ENCODE peak calls at places on chromosomes 5 and 9, in eight cellular contexts. One of them, this sample, is unnamed.

GRCh38 chr5:73985145-73985544 is 359.1 kb downstream of the ARHGEF28 start:
- DNase-seq in suprapubic skin: no peak
- DNase-seq in GM23338: peak
- DNase-seq in Panc1: no peak
- DNase-seq in HCT116: peak
- DNase-seq in endothelial cell of umbilical vein: peak
- DNase-seq in stomach: no peak
- DNase-seq in HepG2: peak
- DNase-seq in this sample: no peak

GRCh38 chr5:166401391-166401790 is 1890.1 kb upstream of the WWC1 start:
- DNase-seq in suprapubic skin: no peak
- DNase-seq in GM23338: peak
- DNase-seq in Panc1: no peak
- DNase-seq in HCT116: no peak
- DNase-seq in endothelial cell of umbilical vein: no peak
- DNase-seq in stomach: no peak
- DNase-seq in HepG2: no peak
- DNase-seq in this sample: no peak

GRCh38 chr9:6538666-6539071 is 106.9 kb downstream of the GLDC start:
- DNase-seq in suprapubic skin: no peak
- DNase-seq in GM23338: no peak
- DNase-seq in Panc1: no peak
- DNase-seq in HCT116: no peak
- DNase-seq in endothelial cell of umbilical vein: no peak
- DNase-seq in stomach: no peak
- DNase-seq in HepG2: no peak
- DNase-seq in this sample: no peak

GRCh38 chr5:103360475-103360874 is 101.9 kb downstream of the MACIR start:
- DNase-seq in suprapubic skin: no peak
- DNase-seq in GM23338: no peak
- DNase-seq in Panc1: no peak
- DNase-seq in HCT116: no peak
- DNase-seq in endothelial cell of umbilical vein: no peak
- DNase-seq in stomach: no peak
- DNase-seq in HepG2: no peak
- DNase-seq in this sample: no peak

GRCh38 chr9:83424831-83425230 is 113.4 kb downstream of the FRMD3 start:
- DNase-seq in suprapubic skin: no peak
- DNase-seq in GM23338: no peak
- DNase-seq in Panc1: no peak
- DNase-seq in HCT116: no peak
- DNase-seq in endothelial cell of umbilical vein: no peak
- DNase-seq in stomach: no peak
- DNase-seq in HepG2: no peak
- DNase-seq in this sample: no peak

GRCh38 chr9:121350993-121351561 is 19.0 kb downstream of the STOM start:
- DNase-seq in suprapubic skin: peak
- DNase-seq in GM23338: no peak
- DNase-seq in Panc1: no peak
- DNase-seq in HCT116: peak
- DNase-seq in endothelial cell of umbilical vein: peak
- DNase-seq in stomach: peak
- DNase-seq in HepG2: no peak
- DNase-seq in this sample: no peak

GRCh38 chr5:139131062-139131856 is 66.9 kb downstream of the SIL1 start:
- DNase-seq in suprapubic skin: no peak
- DNase-seq in GM23338: peak
- DNase-seq in Panc1: no peak
- DNase-seq in HCT116: no peak
- DNase-seq in endothelial cell of umbilical vein: no peak
- DNase-seq in stomach: peak
- DNase-seq in HepG2: no peak
- DNase-seq in this sample: no peak

GRCh38 chr5:160438316-160439204 is 16.9 kb downstream of the PTTG1 start:
- DNase-seq in suprapubic skin: no peak
- DNase-seq in GM23338: peak
- DNase-seq in Panc1: peak
- DNase-seq in HCT116: peak
- DNase-seq in endothelial cell of umbilical vein: peak
- DNase-seq in stomach: peak
- DNase-seq in HepG2: peak
- DNase-seq in this sample: peak

GRCh38 chr9:129624168-129624759 is 1.7 kb upstream of the NTMT1 start:
- DNase-seq in suprapubic skin: no peak
- DNase-seq in GM23338: peak
- DNase-seq in Panc1: no peak
- DNase-seq in HCT116: peak
- DNase-seq in endothelial cell of umbilical vein: peak
- DNase-seq in stomach: peak
- DNase-seq in HepG2: peak
- DNase-seq in this sample: no peak

GRCh38 chr5:134549714-134550113 is 24.2 kb downstream of the JADE2 start:
- DNase-seq in suprapubic skin: no peak
- DNase-seq in GM23338: no peak
- DNase-seq in Panc1: no peak
- DNase-seq in HCT116: no peak
- DNase-seq in endothelial cell of umbilical vein: peak
- DNase-seq in stomach: no peak
- DNase-seq in HepG2: no peak
- DNase-seq in this sample: no peak

GRCh38 chr5:18220631-18221030 is 586.4 kb downstream of the TAF11L14 start:
- DNase-seq in suprapubic skin: no peak
- DNase-seq in GM23338: no peak
- DNase-seq in Panc1: no peak
- DNase-seq in HCT116: no peak
- DNase-seq in endothelial cell of umbilical vein: no peak
- DNase-seq in stomach: no peak
- DNase-seq in HepG2: no peak
- DNase-seq in this sample: no peak

GRCh38 chr9:78539904-78540303 is 243.0 kb downstream of the PSAT1 start:
- DNase-seq in suprapubic skin: no peak
- DNase-seq in GM23338: no peak
- DNase-seq in Panc1: peak
- DNase-seq in HCT116: no peak
- DNase-seq in endothelial cell of umbilical vein: no peak
- DNase-seq in stomach: no peak
- DNase-seq in HepG2: no peak
- DNase-seq in this sample: no peak

GRCh38 chr5:179345429-179346321 is at the start of gene ADAMTS2:
- DNase-seq in suprapubic skin: peak
- DNase-seq in GM23338: peak
- DNase-seq in Panc1: no peak
- DNase-seq in HCT116: no peak
- DNase-seq in endothelial cell of umbilical vein: no peak
- DNase-seq in stomach: peak
- DNase-seq in HepG2: no peak
- DNase-seq in this sample: no peak

GRCh38 chr5:10546186-10546585 is 17.7 kb upstream of the ANKRD33B start:
- DNase-seq in suprapubic skin: no peak
- DNase-seq in GM23338: no peak
- DNase-seq in Panc1: no peak
- DNase-seq in HCT116: no peak
- DNase-seq in endothelial cell of umbilical vein: no peak
- DNase-seq in stomach: no peak
- DNase-seq in HepG2: no peak
- DNase-seq in this sample: no peak

GRCh38 chr5:157286761-157287211 is 20.9 kb downstream of the CYFIP2 start:
- DNase-seq in suprapubic skin: no peak
- DNase-seq in GM23338: no peak
- DNase-seq in Panc1: no peak
- DNase-seq in HCT116: no peak
- DNase-seq in endothelial cell of umbilical vein: no peak
- DNase-seq in stomach: no peak
- DNase-seq in HepG2: no peak
- DNase-seq in this sample: no peak

GRCh38 chr5:93191016-93191415 is 390.0 kb downstream of the NR2F1-AS1 start:
- DNase-seq in suprapubic skin: no peak
- DNase-seq in GM23338: peak
- DNase-seq in Panc1: no peak
- DNase-seq in HCT116: no peak
- DNase-seq in endothelial cell of umbilical vein: no peak
- DNase-seq in stomach: no peak
- DNase-seq in HepG2: no peak
- DNase-seq in this sample: no peak

GRCh38 chr5:15748266-15748665 is 248.3 kb downstream of the FBXL7 start:
- DNase-seq in suprapubic skin: no peak
- DNase-seq in GM23338: no peak
- DNase-seq in Panc1: no peak
- DNase-seq in HCT116: no peak
- DNase-seq in endothelial cell of umbilical vein: no peak
- DNase-seq in stomach: no peak
- DNase-seq in HepG2: no peak
- DNase-seq in this sample: no peak

GRCh38 chr5:143194713-143195112 is 208.8 kb downstream of the NR3C1 start:
- DNase-seq in suprapubic skin: no peak
- DNase-seq in GM23338: no peak
- DNase-seq in Panc1: no peak
- DNase-seq in HCT116: no peak
- DNase-seq in endothelial cell of umbilical vein: no peak
- DNase-seq in stomach: no peak
- DNase-seq in HepG2: no peak
- DNase-seq in this sample: no peak

GRCh38 chr9:35891649-35892048 is 14.4 kb upstream of the HRCT1 start:
- DNase-seq in suprapubic skin: no peak
- DNase-seq in GM23338: no peak
- DNase-seq in Panc1: no peak
- DNase-seq in HCT116: no peak
- DNase-seq in endothelial cell of umbilical vein: no peak
- DNase-seq in stomach: no peak
- DNase-seq in HepG2: no peak
- DNase-seq in this sample: no peak

GRCh38 chr5:133130387-133131118 is 78.7 kb downstream of the HSPA4 start:
- DNase-seq in suprapubic skin: no peak
- DNase-seq in GM23338: no peak
- DNase-seq in Panc1: no peak
- DNase-seq in HCT116: peak
- DNase-seq in endothelial cell of umbilical vein: peak
- DNase-seq in stomach: no peak
- DNase-seq in HepG2: no peak
- DNase-seq in this sample: peak

GRCh38 chr9:117782931-117783788 is 79.0 kb downstream of the TLR4 start:
- DNase-seq in suprapubic skin: peak
- DNase-seq in GM23338: peak
- DNase-seq in Panc1: peak
- DNase-seq in HCT116: no peak
- DNase-seq in endothelial cell of umbilical vein: peak
- DNase-seq in stomach: peak
- DNase-seq in HepG2: peak
- DNase-seq in this sample: peak

GRCh38 chr9:699396-699795 is 142.1 kb upstream of the DMRT1 start:
- DNase-seq in suprapubic skin: no peak
- DNase-seq in GM23338: no peak
- DNase-seq in Panc1: no peak
- DNase-seq in HCT116: no peak
- DNase-seq in endothelial cell of umbilical vein: no peak
- DNase-seq in stomach: no peak
- DNase-seq in HepG2: no peak
- DNase-seq in this sample: no peak

GRCh38 chr9:703392-703791 is 138.1 kb upstream of the DMRT1 start:
- DNase-seq in suprapubic skin: no peak
- DNase-seq in GM23338: no peak
- DNase-seq in Panc1: no peak
- DNase-seq in HCT116: no peak
- DNase-seq in endothelial cell of umbilical vein: no peak
- DNase-seq in stomach: no peak
- DNase-seq in HepG2: no peak
- DNase-seq in this sample: no peak

GRCh38 chr9:698937-699336 is 142.6 kb upstream of the DMRT1 start:
- DNase-seq in suprapubic skin: no peak
- DNase-seq in GM23338: no peak
- DNase-seq in Panc1: no peak
- DNase-seq in HCT116: no peak
- DNase-seq in endothelial cell of umbilical vein: no peak
- DNase-seq in stomach: no peak
- DNase-seq in HepG2: no peak
- DNase-seq in this sample: no peak

GRCh38 chr9:698276-698675 is 143.2 kb upstream of the DMRT1 start:
- DNase-seq in suprapubic skin: no peak
- DNase-seq in GM23338: no peak
- DNase-seq in Panc1: no peak
- DNase-seq in HCT116: no peak
- DNase-seq in endothelial cell of umbilical vein: peak
- DNase-seq in stomach: no peak
- DNase-seq in HepG2: no peak
- DNase-seq in this sample: no peak

GRCh38 chr9:700365-701282 is 140.9 kb upstream of the DMRT1 start:
- DNase-seq in suprapubic skin: no peak
- DNase-seq in GM23338: no peak
- DNase-seq in Panc1: no peak
- DNase-seq in HCT116: no peak
- DNase-seq in endothelial cell of umbilical vein: no peak
- DNase-seq in stomach: no peak
- DNase-seq in HepG2: no peak
- DNase-seq in this sample: no peak
- TF ChIP-seq POLR2AphosphoS5 in suprapubic skin: no peak
- TF ChIP-seq POLR2AphosphoS5 in GM23338: no peak
- TF ChIP-seq POLR2AphosphoS5 in Panc1: no peak
- TF ChIP-seq POLR2AphosphoS5 in HCT116: no peak
- TF ChIP-seq POLR2AphosphoS5 in endothelial cell of umbilical vein: no peak
- TF ChIP-seq POLR2AphosphoS5 in stomach: no peak
- TF ChIP-seq POLR2AphosphoS5 in HepG2: no peak
- TF ChIP-seq POLR2AphosphoS5 in this sample: no peak

GRCh38 chr5:90644132-90644531 is 85.5 kb downstream of the ADGRV1 start:
- DNase-seq in suprapubic skin: no peak
- DNase-seq in GM23338: no peak
- DNase-seq in Panc1: no peak
- DNase-seq in HCT116: no peak
- DNase-seq in endothelial cell of umbilical vein: no peak
- DNase-seq in stomach: no peak
- DNase-seq in HepG2: no peak
- DNase-seq in this sample: no peak
- TF ChIP-seq POLR2AphosphoS5 in suprapubic skin: no peak
- TF ChIP-seq POLR2AphosphoS5 in GM23338: no peak
- TF ChIP-seq POLR2AphosphoS5 in Panc1: no peak
- TF ChIP-seq POLR2AphosphoS5 in HCT116: no peak
- TF ChIP-seq POLR2AphosphoS5 in endothelial cell of umbilical vein: no peak
- TF ChIP-seq POLR2AphosphoS5 in stomach: no peak
- TF ChIP-seq POLR2AphosphoS5 in HepG2: no peak
- TF ChIP-seq POLR2AphosphoS5 in this sample: no peak

DNA sequence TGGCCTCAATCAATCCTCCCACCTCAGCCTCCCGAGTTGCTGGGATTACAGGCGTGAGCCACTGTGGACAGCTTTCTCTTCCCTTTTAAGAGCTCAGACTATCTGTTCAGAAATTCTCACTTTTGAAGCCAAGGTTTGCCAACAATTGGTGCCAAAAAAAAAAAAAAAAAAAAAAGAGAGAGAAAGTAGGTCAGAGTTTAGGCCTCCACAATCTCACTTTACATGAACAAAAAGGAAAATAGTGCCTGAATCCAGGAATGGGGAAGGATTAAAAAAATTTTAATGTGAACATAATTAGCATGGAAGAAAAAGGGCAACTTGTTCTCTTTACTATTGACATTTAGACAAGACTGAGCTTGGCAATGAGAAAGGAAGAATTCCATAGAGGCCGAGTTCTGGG is 94.1 kb downstream of the NSG2 start:
- DNase-seq in suprapubic skin: no peak
- DNase-seq in GM23338: no peak
- DNase-seq in Panc1: no peak
- DNase-seq in HCT116: no peak
- DNase-seq in endothelial cell of umbilical vein: no peak
- DNase-seq in stomach: no peak
- DNase-seq in HepG2: no peak
- DNase-seq in this sample: no peak
- TF ChIP-seq POLR2AphosphoS5 in suprapubic skin: no peak
- TF ChIP-seq POLR2AphosphoS5 in GM23338: no peak
- TF ChIP-seq POLR2AphosphoS5 in Panc1: no peak
- TF ChIP-seq POLR2AphosphoS5 in HCT116: no peak
- TF ChIP-seq POLR2AphosphoS5 in endothelial cell of umbilical vein: no peak
- TF ChIP-seq POLR2AphosphoS5 in stomach: no peak
- TF ChIP-seq POLR2AphosphoS5 in HepG2: no peak
- TF ChIP-seq POLR2AphosphoS5 in this sample: no peak

GRCh38 chr9:70046274-70047070 is 2.8 kb downstream of the MAMDC2 start:
- DNase-seq in suprapubic skin: no peak
- DNase-seq in GM23338: no peak
- DNase-seq in Panc1: no peak
- DNase-seq in HCT116: no peak
- DNase-seq in endothelial cell of umbilical vein: peak
- DNase-seq in stomach: no peak
- DNase-seq in HepG2: no peak
- DNase-seq in this sample: no peak
- TF ChIP-seq POLR2AphosphoS5 in suprapubic skin: no peak
- TF ChIP-seq POLR2AphosphoS5 in GM23338: no peak
- TF ChIP-seq POLR2AphosphoS5 in Panc1: no peak
- TF ChIP-seq POLR2AphosphoS5 in HCT116: no peak
- TF ChIP-seq POLR2AphosphoS5 in endothelial cell of umbilical vein: no peak
- TF ChIP-seq POLR2AphosphoS5 in stomach: no peak
- TF ChIP-seq POLR2AphosphoS5 in HepG2: no peak
- TF ChIP-seq POLR2AphosphoS5 in this sample: no peak

This sample was measured in breast epithelium.